ENCODE peak calls at places on chromosomes 16 and 17, in five cellular contexts. G, I, N, J and M are unnamed samples.

GRCh38 chr17:50051082-50051576 is 4.8 kb upstream of the ITGA3 start:
- DNase-seq in I (no peak), N (peak), G (peak), J (no peak), M (no peak)

GRCh38 chr17:33895491-33895890 is 359.6 kb upstream of the CCL2 start:
- DNase-seq in G (no peak), N (no peak), I (no peak), J (no peak), M (no peak)

GRCh38 chr16:13429411-13429810 is 490.5 kb upstream of the ERCC4 start:
- DNase-seq in J (no peak), I (no peak), N (no peak), G (no peak), M (no peak)

GRCh38 chr17:57584050-57584551 is 161.0 kb downstream of the CCDC182 start:
- DNase-seq in I (no peak), N (no peak), G (no peak), J (peak), M (no peak)

GRCh38 chr17:57671546-57672204 is 73.4 kb downstream of the CCDC182 start:
- DNase-seq in N (peak), I (peak), J (peak), G (peak), M (peak)

GRCh38 chr16:648071-648785 is 937 bp upstream of the WDR90 start:
- DNase-seq in N (no peak), G (peak), I (no peak), J (no peak), M (peak)

GRCh38 chr17:19630651-19631050 is 17.9 kb upstream of the ALDH3A2 start:
- DNase-seq in G (no peak), J (no peak), I (no peak), N (no peak), M (no peak)

GRCh38 chr17:60253048-60253447 is 103.3 kb downstream of the CA4 start:
- DNase-seq in G (no peak), J (no peak), N (no peak), I (no peak), M (no peak)

GRCh38 chr16:65059421-65059980 is 62.4 kb downstream of the CDH11 start:
- DNase-seq in N (no peak), J (no peak), G (no peak), I (no peak), M (no peak)

GRCh38 chr17:12613566-12613965 is 52.1 kb upstream of the MYOCD start:
- DNase-seq in N (no peak), G (peak), J (no peak), I (no peak), M (no peak)

GRCh38 chr17:16924701-16925440 is 47.0 kb downstream of the TNFRSF13B start:
- DNase-seq in I (no peak), J (no peak), N (no peak), G (no peak), M (no peak)

GRCh38 chr17:83086197-83086880 is 6.9 kb downstream of the METRNL start:
- DNase-seq in J (no peak), I (no peak), N (no peak), G (no peak), M (no peak)

GRCh38 chr16:69031877-69032301 is 73.6 kb upstream of the HAS3 start:
- DNase-seq in N (no peak), I (no peak), J (no peak), G (peak), M (no peak)

GRCh38 chr17:31231852-31232251 is 65.2 kb downstream of the OMG start:
- DNase-seq in G (no peak), J (no peak), N (no peak), I (no peak), M (no peak)

GRCh38 chr16:89175280-89176146 is 4.0 kb downstream of the CDH15 start:
- DNase-seq in N (no peak), J (no peak), I (peak), G (no peak), M (no peak)

GRCh38 chr16:85344502-85345128 is 232.3 kb upstream of the CIBAR2 start:
- DNase-seq in I (no peak), J (no peak), N (no peak), G (no peak), M (no peak)

GRCh38 chr16:9148376-9149015 is 57.1 kb downstream of the HAPSTR1 start:
- DNase-seq in J (no peak), G (no peak), N (no peak), I (no peak), M (no peak)

GRCh38 chr17:17180141-17180603 is 26.0 kb downstream of the PLD6 start:
- DNase-seq in I (no peak), J (no peak), G (no peak), N (no peak), M (no peak)